ENCODE peak calls at places on chromosomes 5 and 9, in eight cellular contexts. O is uterus; W is CD8-positive, alpha-beta T cell; B is fibroblast of lung; G is RWPE2; Z is ovary; K is lower lobe of right lung; U is spleen. E is an unnamed sample.

GRCh38 chr5:37424441-37424840 is 45.3 kb downstream of the WDR70 start:
- DNase-seq in O (no peak), W (no peak), B (no peak), G (no peak), Z (no peak), K (no peak), U (no peak), E (no peak)

GRCh38 chr5:137735531-137736284 is at the start of gene KLHL3:
- DNase-seq in O (peak; percentile 22), W (peak; percentile 24), B (peak; percentile 58), G (no peak), Z (peak; percentile 32), K (peak; percentile 46), U (peak; percentile 76), E (peak; percentile 40)

GRCh38 chr9:135388530-135388929 is 91.1 kb upstream of the PPP1R26 start:
- DNase-seq in O (no peak), W (no peak), B (no peak), G (no peak), Z (no peak), K (no peak), U (no peak), E (no peak)

GRCh38 chr9:19184144-19184917 is 46.2 kb upstream of the DENND4C start:
- DNase-seq in O (peak; percentile 89), W (peak; percentile 73), B (peak; percentile 94), G (no peak), Z (peak; percentile 54), K (peak; percentile 86), U (peak; percentile 85), E (peak; percentile 81)

GRCh38 chr5:140017397-140018095 is 25.6 kb downstream of the NRG2 start:
- DNase-seq in O (no peak), W (no peak), B (no peak), G (no peak), Z (no peak), K (no peak), U (no peak), E (no peak)

GRCh38 chr9:131661954-131662621 is 77.8 kb downstream of the RAPGEF1 start:
- DNase-seq in O (no peak), W (peak; percentile 46), B (no peak), G (no peak), Z (no peak), K (no peak), U (no peak), E (no peak)

GRCh38 chr5:142780871-142781270 is 10.7 kb downstream of the ARHGAP26 start:
- DNase-seq in O (no peak), W (no peak), B (no peak), G (no peak), Z (no peak), K (no peak), U (no peak), E (peak; percentile 66)

GRCh38 chr5:131957721-131958483 is 12.4 kb upstream of the MEIKIN start:
- DNase-seq in O (no peak), W (no peak), B (no peak), G (no peak), Z (no peak), K (no peak), U (no peak), E (no peak)

GRCh38 chr5:136622737-136623136 is 257.4 kb upstream of the TRPC7 start:
- DNase-seq in O (no peak), W (no peak), B (no peak), G (no peak), Z (no peak), K (no peak), U (no peak), E (no peak)

GRCh38 chr5:144169904-144170275 is 569 bp downstream of the YIPF5 start:
- DNase-seq in O (no peak), W (no peak), B (no peak), G (no peak), Z (no peak), K (no peak), U (no peak), E (no peak)

GRCh38 chr9:128819716-128820664 is 1.7 kb downstream of the ENDOG start:
- DNase-seq in O (peak; percentile 64), W (no peak), B (peak; percentile 8), G (no peak), Z (peak; percentile 60), K (no peak), U (no peak), E (peak; percentile 73)

GRCh38 chr5:172855597-172856292 is 21.7 kb downstream of the ERGIC1 start:
- DNase-seq in O (no peak), W (no peak), B (no peak), G (no peak), Z (peak; percentile 59), K (peak; percentile 72), U (no peak), E (no peak)

GRCh38 chr5:127280494-127281220 is 9.9 kb upstream of the MEGF10 start:
- DNase-seq in O (no peak), W (no peak), B (no peak), G (no peak), Z (no peak), K (no peak), U (no peak), E (no peak)

GRCh38 chr9:92350129-92350739 is 24.5 kb downstream of the CENPP start:
- DNase-seq in O (no peak), W (no peak), B (peak; percentile 84), G (no peak), Z (no peak), K (no peak), U (no peak), E (no peak)

GRCh38 chr5:147479431-147479830 is 30.4 kb downstream of the DPYSL3 start:
- DNase-seq in O (no peak), W (no peak), B (no peak), G (no peak), Z (no peak), K (no peak), U (no peak), E (no peak)

GRCh38 chr9:124834586-124834985 is 18.7 kb upstream of the WDR38 start:
- DNase-seq in O (no peak), W (no peak), B (peak; percentile 70), G (peak; percentile 89), Z (no peak), K (no peak), U (no peak), E (no peak)

GRCh38 chr5:151139015-151139414 is 18.6 kb downstream of the ANXA6 start:
- DNase-seq in O (no peak), W (no peak), B (no peak), G (no peak), Z (no peak), K (no peak), U (no peak), E (no peak)

GRCh38 chr5:62661126-62661525 is 82.5 kb downstream of the LRRC70 start:
- DNase-seq in O (no peak), W (no peak), B (no peak), G (no peak), Z (no peak), K (no peak), U (no peak), E (no peak)

GRCh38 chr9:35540315-35540714 is 50.4 kb downstream of the RUSC2 start:
- DNase-seq in O (no peak), W (no peak), B (no peak), G (no peak), Z (no peak), K (no peak), U (no peak), E (no peak)

GRCh38 chr5:68336200-68336599 is 120.6 kb downstream of the PIK3R1 start:
- DNase-seq in O (no peak), W (no peak), B (no peak), G (no peak), Z (no peak), K (no peak), U (no peak), E (no peak)

GRCh38 chr5:149072376-149072775 is 9.5 kb upstream of the SH3TC2 start:
- DNase-seq in O (no peak), W (no peak), B (no peak), G (no peak), Z (no peak), K (no peak), U (no peak), E (no peak)

GRCh38 chr9:37034320-37034937 is 361 bp upstream of the PAX5 start:
- DNase-seq in O (no peak), W (no peak), B (no peak), G (no peak), Z (no peak), K (no peak), U (peak; percentile 91), E (no peak)
- H3K4me1 ChIP-seq in O (peaks cover 20% of the 10 kb centered on the region), W (peaks cover 58% of the 10 kb centered on the region), B (no peaks in the 10 kb centered on the region), G (peaks cover 7% of the 10 kb centered on the region), Z (peaks cover 9% of the 10 kb centered on the region), K (peaks cover 57% of the 10 kb centered on the region), U (peaks cover 33% of the 10 kb centered on the region), E (peaks cover 36% of the 10 kb centered on the region)

DNA sequence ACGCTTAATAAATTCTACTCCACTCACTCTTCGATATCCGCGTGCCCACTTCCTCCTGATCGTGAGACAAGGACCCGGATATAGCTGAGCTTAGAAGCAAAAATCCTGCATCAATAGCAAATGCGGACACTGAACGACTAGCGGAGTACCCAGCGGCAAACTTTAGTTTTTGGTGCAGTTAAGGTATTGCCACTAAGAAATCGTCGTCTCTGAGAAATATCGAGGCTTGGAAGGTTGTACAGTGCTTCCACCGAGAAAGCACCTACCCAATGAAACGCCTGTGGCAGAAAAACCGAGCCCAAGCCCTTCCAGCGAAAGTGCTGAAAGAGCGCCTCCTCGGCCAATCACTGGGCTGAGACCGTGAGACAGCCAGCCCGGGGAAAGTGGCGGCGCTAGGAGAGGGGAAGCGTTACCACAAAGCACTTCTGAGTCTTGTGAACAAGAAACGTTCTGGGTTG is 32.2 kb downstream of the ANXA2R start:
- DNase-seq in O (peak; percentile 44), W (peak; percentile 68), B (peak; percentile 85), G (no peak), Z (peak; percentile 50), K (peak; percentile 85), U (peak; percentile 94), E (peak; percentile 76)
- TF ChIP-seq CTCF in O (no peak), W (no peak), B (no peak), G (peak; percentile 47), Z (no peak), K (no peak), U (no peak), E (no peak)

DNA sequence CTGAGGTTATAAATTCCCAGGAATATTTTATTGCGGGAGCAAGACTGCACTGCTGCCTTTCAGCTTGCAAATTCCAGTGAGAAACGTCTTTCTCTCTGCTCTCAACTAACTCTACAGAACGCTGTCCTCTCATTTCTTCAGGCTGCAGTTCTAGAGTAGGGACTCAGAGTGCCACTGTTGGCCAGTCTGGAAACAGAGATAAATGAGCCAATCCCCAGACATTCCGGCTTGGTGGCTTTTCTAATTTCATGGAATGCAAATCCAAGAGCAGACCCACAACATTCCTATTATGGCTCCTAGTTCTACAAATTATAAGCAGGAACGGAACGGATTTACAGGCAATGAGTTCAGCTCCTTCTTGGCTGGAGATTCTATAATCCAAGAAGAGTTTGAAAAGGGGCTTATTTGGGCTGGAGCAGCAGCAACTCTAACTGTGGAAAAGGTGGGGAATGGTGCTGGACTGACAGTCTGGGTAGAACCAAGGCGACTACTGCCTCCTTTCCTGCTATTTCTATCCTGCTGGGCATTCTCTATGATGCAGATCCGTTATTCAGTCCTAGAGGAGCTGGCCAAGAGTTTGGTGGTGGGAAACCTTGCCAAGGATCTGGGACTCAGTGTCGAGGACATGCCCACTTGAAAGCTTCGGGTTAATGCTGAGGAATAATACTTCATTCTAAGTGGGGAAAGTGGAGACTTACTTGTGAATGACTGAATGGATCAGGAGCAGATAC is 9.3 kb downstream of the PCDHGA12 start:
- DNase-seq in O (no peak), W (no peak), B (no peak), G (no peak), Z (no peak), K (no peak), U (no peak), E (no peak)
- H3K9me3 ChIP-seq in O (peaks cover 55% of the 10 kb centered on the region), W (no peaks in the 10 kb centered on the region), B (no peaks in the 10 kb centered on the region), G (no peaks in the 10 kb centered on the region), Z (no peaks in the 10 kb centered on the region), K (peaks cover 46% of the 10 kb centered on the region), U (no peaks in the 10 kb centered on the region), E (peaks cover 76% of the 10 kb centered on the region)

GRCh38 chr5:14440598-14441401 is 140.8 kb upstream of the OTULINL start:
- DNase-seq in O (peak; percentile 74), W (no peak), B (peak; percentile 95), G (no peak), Z (peak; percentile 71), K (no peak), U (no peak), E (peak; percentile 66)
- H3K4me1 ChIP-seq in O (no peaks in the 10 kb centered on the region), W (no peaks in the 10 kb centered on the region), B (peaks cover 15% of the 10 kb centered on the region), G (peaks cover 25% of the 10 kb centered on the region), Z (peaks cover 2% of the 10 kb centered on the region), K (peaks cover 15% of the 10 kb centered on the region), U (no peaks in the 10 kb centered on the region), E (peaks cover 4% of the 10 kb centered on the region)

E was measured in heart left ventricle.